ENCODE peak calls at places on chromosomes 5 and 9, in six cellular contexts. Z is left colon, H is mesothelial cell of epicardium, B is upper lobe of right lung, U is esophagus muscularis mucosa, Y is NCI-H1436 treated with DMSO at 0.1 percent for 48 hours. F is an unnamed sample.

GRCh38 chr5:6508931-6509330 is 60.3 kb downstream of the UBE2QL1 start:
- DNase-seq in Z (no peak), H (no peak), B (no peak), U (no peak), Y (no peak), F (peak; percentile 39)

GRCh38 chr5:112228672-112229071 is 190.4 kb downstream of the EPB41L4A start:
- DNase-seq in Z (peak; percentile 92), H (peak; percentile 68), B (peak; percentile 93), U (no peak), Y (no peak), F (peak; percentile 95)

GRCh38 chr5:166354277-166354676 is 1937.2 kb upstream of the WWC1 start:
- DNase-seq in Z (no peak), H (no peak), B (no peak), U (no peak), Y (no peak), F (no peak)

GRCh38 chr5:39892708-39893107 is 467.9 kb upstream of the DAB2 start:
- DNase-seq in Z (no peak), H (no peak), B (no peak), U (no peak), Y (no peak), F (no peak)

GRCh38 chr5:127229185-127229889 is 61.3 kb upstream of the MEGF10 start:
- DNase-seq in Z (peak; percentile 65), H (peak; percentile 60), B (peak; percentile 87), U (no peak), Y (no peak), F (peak; percentile 61)

GRCh38 chr5:145943674-145944121 is 7.3 kb downstream of the SH3RF2 start:
- DNase-seq in Z (no peak), H (no peak), B (no peak), U (no peak), Y (peak; percentile 40), F (peak; percentile 56)

GRCh38 chr5:35799751-35800150 is 56.9 kb upstream of the IL7R start:
- DNase-seq in Z (no peak), H (no peak), B (no peak), U (no peak), Y (no peak), F (no peak)

GRCh38 chr5:139678751-139679750 is 30.9 kb downstream of the CXXC5 start:
- DNase-seq in Z (no peak), H (no peak), B (no peak), U (no peak), Y (no peak), F (no peak)

GRCh38 chr5:31982027-31982426 is 192.1 kb downstream of the GOLPH3 start:
- DNase-seq in Z (no peak), H (no peak), B (no peak), U (no peak), Y (no peak), F (no peak)

GRCh38 chr9:22165144-22165543 is 156.0 kb upstream of the CDKN2B start:
- DNase-seq in Z (no peak), H (no peak), B (no peak), U (no peak), Y (no peak), F (no peak)